ENCODE peak calls at places on chromosomes 12 and 14, in ten cellular contexts. N is cerebellum, H is SW480, A is occipital lobe, F is posterior vena cava, Z is astrocyte of the spinal cord, C is H54, T is NCI-H526, W is WERI-Rb-1, O is COR-L47. M is an unnamed sample.

GRCh38 chr14:96624661-96625435 is 122.7 kb downstream of the PAPOLA start:
- DNase-seq in N (peak), H (no peak), A (no peak), F (peak), Z (no peak), C (no peak), T (no peak), W (peak), O (no peak), M (no peak)

GRCh38 chr12:989751-990278 is 1.2 kb upstream of the ERC1 start:
- DNase-seq in N (peak), H (peak), A (no peak), F (no peak), Z (peak), C (peak), T (peak), W (peak), O (peak), M (peak)

GRCh38 chr12:116544656-116545055 is 14.5 kb upstream of the MAP1LC3B2 start:
- DNase-seq in N (no peak), H (no peak), A (no peak), F (peak), Z (no peak), C (no peak), T (no peak), W (no peak), O (no peak), M (no peak)

GRCh38 chr14:94360945-94361565 is 27.3 kb downstream of the SERPINA1 start:
- DNase-seq in N (no peak), H (no peak), A (no peak), F (no peak), Z (no peak), C (no peak), T (no peak), W (no peak), O (no peak), M (no peak)

GRCh38 chr14:95597784-95598204 is 62.9 kb downstream of the GLRX5 start:
- DNase-seq in N (peak), H (peak), A (peak), F (no peak), Z (no peak), C (no peak), T (peak), W (peak), O (no peak), M (peak)

GRCh38 chr14:96617635-96618034 is 115.5 kb downstream of the PAPOLA start:
- DNase-seq in N (no peak), H (no peak), A (no peak), F (no peak), Z (no peak), C (no peak), T (no peak), W (no peak), O (no peak), M (no peak)

GRCh38 chr14:100988011-100988410 is 84.5 kb upstream of the RTL1 start:
- DNase-seq in N (no peak), H (no peak), A (no peak), F (no peak), Z (peak), C (no peak), T (no peak), W (no peak), O (no peak), M (no peak)

GRCh38 chr12:90304231-90304630 is 595.6 kb upstream of the ATP2B1 start:
- DNase-seq in N (no peak), H (no peak), A (no peak), F (no peak), Z (no peak), C (no peak), T (no peak), W (no peak), O (no peak), M (no peak)

GRCh38 chr12:99092100-99092851 is 447.2 kb downstream of the APAF1 start:
- DNase-seq in N (no peak), H (no peak), A (peak), F (no peak), Z (no peak), C (no peak), T (no peak), W (no peak), O (no peak), M (no peak)

GRCh38 chr12:30461011-30461670 is 234.5 kb downstream of the IPO8 start:
- DNase-seq in N (no peak), H (no peak), A (no peak), F (no peak), Z (no peak), C (no peak), T (no peak), W (no peak), O (no peak), M (no peak)

GRCh38 chr14:106556665-106557289 is 1030.4 kb downstream of the TMEM121 start:
- DNase-seq in N (no peak), H (peak), A (no peak), F (no peak), Z (no peak), C (peak), T (peak), W (peak), O (peak), M (no peak)

GRCh38 chr12:50271724-50272247 is 11.5 kb downstream of the LIMA1 start:
- DNase-seq in N (no peak), H (no peak), A (no peak), F (no peak), Z (peak), C (no peak), T (no peak), W (no peak), O (no peak), M (no peak)

GRCh38 chr14:90409209-90409730 is 12.4 kb downstream of the CALM1 start:
- DNase-seq in N (no peak), H (no peak), A (peak), F (no peak), Z (peak), C (peak), T (no peak), W (no peak), O (no peak), M (peak)